ENCODE peak calls at places on chromosomes 6 and 20, in five cellular contexts. E, Y, X, K and Z are unnamed samples. For H3K27me3 and H3K4me1, the result is how much of the 10 kb centered on the place peaks cover.

GRCh38 chr6:167847936-167848335 is 21.2 kb downstream of the AFDN start:
- DNase-seq in E (no peak), Y (no peak), X (no peak), K (no peak), Z (no peak)

GRCh38 chr6:165963750-165964149 is 203.9 kb downstream of the TBXT start:
- DNase-seq in E (no peak), Y (no peak), X (no peak), K (no peak), Z (no peak)

GRCh38 chr6:85498596-85499258 is 48.8 kb downstream of the NT5E start:
- DNase-seq in E (no peak), Y (no peak), X (peak), K (no peak), Z (no peak)

GRCh38 chr6:87699576-87699975 is 2.5 kb downstream of the AKIRIN2 start:
- DNase-seq in E (no peak), Y (no peak), X (no peak), K (no peak), Z (no peak)

GRCh38 chr20:168876-169275 is 11.6 kb downstream of the DEFB127 start:
- DNase-seq in E (no peak), Y (no peak), X (no peak), K (no peak), Z (no peak)

GRCh38 chr6:90401933-90402830 is 105.5 kb upstream of the BACH2 start:
- DNase-seq in E (no peak), Y (no peak), X (peak), K (no peak), Z (no peak)

GRCh38 chr6:16669227-16669626 is 92.0 kb downstream of the ATXN1 start:
- DNase-seq in E (no peak), Y (no peak), X (peak), K (no peak), Z (no peak)

GRCh38 chr20:38343107-38343797 is 3.0 kb upstream of the LBP start:
- DNase-seq in E (no peak), Y (peak), X (peak), K (peak), Z (no peak)

GRCh38 chr20:43198607-43199006 is 8.9 kb upstream of the PTPRT start:
- DNase-seq in E (no peak), Y (no peak), X (no peak), K (no peak), Z (no peak)

GRCh38 chr20:38601216-38602184 is at the start of gene ARHGAP40:
- DNase-seq in E (no peak), Y (no peak), X (no peak), K (no peak), Z (no peak)

DNA sequence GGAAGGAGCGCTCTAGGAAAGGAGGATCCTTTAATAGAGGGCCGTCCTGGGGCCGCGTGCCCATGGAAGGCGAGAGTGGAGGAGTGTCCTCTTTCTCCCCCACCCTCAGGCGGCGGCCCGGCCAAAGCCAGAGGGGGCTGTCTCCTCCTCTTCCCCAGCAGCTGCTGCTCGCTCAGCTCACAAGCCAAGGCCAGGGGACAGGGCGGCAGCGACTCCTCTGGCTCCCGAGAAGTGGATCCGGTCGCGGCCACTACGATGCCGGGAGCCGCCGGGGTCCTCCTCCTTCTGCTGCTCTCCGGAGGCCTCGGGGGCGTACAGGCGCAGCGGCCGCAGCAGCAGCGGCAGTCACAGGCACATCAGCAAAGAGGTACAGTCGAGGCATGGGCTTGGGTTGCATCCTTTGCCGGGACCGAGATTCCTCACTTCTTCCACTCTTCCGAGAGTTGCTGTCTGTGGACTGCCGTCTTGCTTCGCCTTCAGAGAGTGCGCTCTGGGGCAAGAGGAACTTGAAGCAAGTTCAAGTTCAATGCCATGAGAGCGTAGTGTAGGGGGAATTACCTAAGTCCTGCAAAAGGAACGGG is at the start of gene LAMA2:
- DNase-seq in E (peak), Y (peak), X (peak), K (peak), Z (peak)
- TF ChIP-seq CTCF in E (peak), Y (peak), X (peak), K (no peak), Z (no peak)

DNA sequence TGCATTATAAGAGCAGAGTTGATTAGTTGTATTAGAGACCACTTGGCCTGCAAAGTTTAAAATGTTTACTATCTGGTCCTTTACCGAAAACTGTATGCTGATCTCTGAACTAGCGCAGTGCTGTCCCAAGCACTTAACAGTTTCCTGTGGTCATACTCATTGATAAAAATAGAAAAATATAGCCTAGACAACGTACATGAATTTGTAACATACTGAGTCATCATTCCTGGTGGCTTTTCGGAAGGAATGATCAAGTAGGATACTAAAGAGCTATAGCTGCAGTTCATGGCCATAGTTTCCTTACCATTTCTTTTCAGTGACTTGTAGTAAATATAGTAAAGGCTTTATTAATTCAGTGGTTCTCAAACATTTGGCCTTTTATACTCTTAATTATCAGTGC is 18.4 kb downstream of the TTK start:
- DNase-seq in E (no peak), Y (no peak), X (peak), K (no peak), Z (no peak)
- H3K27me3 ChIP-seq in E (under half), Y (under half), X (under half), K (under half), Z (under half)

DNA sequence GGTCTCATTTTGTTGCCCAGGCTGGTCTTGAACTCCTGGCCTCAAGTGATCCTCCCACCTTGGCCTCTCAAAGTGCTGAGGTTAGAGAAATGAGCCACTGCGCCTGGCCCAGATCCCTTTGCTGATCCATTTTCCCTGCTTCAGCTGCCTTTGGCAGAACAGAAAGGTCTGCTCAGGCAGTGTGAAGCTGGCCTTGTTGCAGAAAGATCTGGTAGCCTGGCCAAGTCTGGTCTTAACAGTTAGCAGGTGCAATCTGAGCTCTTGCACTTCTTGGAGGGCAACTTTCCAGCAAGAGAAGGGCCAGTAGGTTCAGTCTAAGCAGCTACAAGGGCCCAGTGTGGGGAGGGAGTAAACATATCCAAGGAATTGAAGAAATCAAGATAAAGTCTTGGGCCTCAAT is 38.8 kb upstream of the NEDD9 start:
- DNase-seq in E (no peak), Y (no peak), X (no peak), K (no peak), Z (no peak)
- H3K4me1 ChIP-seq in E (under half), Y (under half), X (under half), K (under half), Z (under half)

DNA sequence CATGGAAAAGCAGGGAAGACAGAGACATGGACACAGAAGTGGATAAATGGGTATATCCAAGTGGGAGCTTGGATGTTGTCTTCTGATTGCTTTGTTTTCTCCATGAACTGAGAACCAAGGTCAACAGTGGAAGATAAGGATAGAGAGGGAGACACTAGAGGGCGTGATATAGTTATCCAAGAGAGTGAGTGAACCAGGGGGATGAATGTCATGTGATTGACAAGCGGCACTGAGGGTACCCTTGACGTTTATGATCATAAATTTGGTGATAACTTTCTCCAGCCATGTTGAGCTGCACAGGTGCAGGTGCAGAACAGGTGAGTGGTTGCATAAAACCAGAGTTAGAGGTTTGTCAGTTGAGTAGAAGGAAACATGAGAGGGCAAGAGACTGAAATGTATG is 20.7 kb downstream of the EBF4 start:
- DNase-seq in E (no peak), Y (no peak), X (no peak), K (no peak), Z (no peak)
- TF ChIP-seq CTCF in E (no peak), Y (no peak), X (no peak), K (peak), Z (peak)

DNA sequence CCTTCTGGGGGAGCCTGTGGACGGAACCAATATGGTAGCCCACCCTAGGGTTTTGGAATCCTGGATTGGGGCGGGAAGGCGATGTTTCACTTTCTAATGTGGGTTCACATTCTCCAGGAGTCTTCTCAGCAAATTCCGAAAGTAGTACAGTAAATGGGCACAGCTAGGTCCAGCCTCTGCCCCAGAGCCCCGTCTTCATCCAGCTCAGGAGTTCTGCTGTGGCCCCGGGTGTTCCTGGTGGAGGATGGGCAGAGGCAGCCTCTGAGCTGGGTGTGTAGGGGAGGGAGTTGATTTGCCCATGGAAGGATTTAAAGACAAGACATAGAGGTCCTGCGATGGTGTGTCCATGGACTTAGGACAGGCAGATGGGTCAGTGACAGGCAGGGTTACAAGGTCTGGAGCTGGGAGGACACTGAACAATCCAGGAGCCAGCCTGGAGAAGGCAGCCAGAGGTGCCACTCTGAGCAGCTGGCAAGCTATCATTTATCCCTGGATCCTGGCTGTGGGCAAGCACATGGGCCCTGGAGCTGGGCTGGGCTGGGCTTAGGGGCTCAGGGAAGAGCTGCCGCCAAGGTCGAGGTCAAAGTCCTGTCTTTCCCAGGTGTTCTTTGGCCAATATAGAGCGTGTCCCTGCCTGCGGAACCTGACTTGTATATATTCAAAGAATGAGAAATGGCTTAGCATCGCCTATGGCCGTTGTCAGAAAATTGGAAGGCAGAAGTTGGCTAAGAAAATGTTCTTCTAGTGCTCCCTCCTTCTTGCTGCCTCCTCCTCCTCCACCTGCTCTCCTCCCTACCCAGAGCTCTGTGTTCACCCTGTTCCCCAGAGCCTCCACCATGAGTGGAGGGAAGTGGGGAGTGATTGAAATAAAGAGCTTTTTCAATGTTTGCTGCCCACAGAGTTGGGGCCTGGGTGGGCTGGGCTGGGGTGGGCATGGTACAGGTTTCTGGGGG is 6.7 kb downstream of the CLPSL1 start:
- DNase-seq in E (no peak), Y (no peak), X (no peak), K (peak), Z (no peak)
- H3K27me3 ChIP-seq in E (half or more), Y (under half), X (half or more), K (under half), Z (under half)

GRCh38 chr6:42778072-42778471 is 3.8 kb upstream of the BICRAL start:
- DNase-seq in E (no peak), Y (no peak), X (no peak), K (no peak), Z (no peak)
- H3K4me1 ChIP-seq in E (under half), Y (under half), X (under half), K (under half), Z (under half)

GRCh38 chr20:50254466-50255079 is 63.9 kb downstream of the CEBPB start:
- DNase-seq in E (no peak), Y (no peak), X (no peak), K (no peak), Z (no peak)

GRCh38 chr20:50258790-50259483 is 68.3 kb downstream of the CEBPB start:
- DNase-seq in E (no peak), Y (no peak), X (no peak), K (no peak), Z (no peak)

GRCh38 chr20:50257860-50258259 is 67.2 kb downstream of the CEBPB start:
- DNase-seq in E (no peak), Y (no peak), X (no peak), K (no peak), Z (no peak)

GRCh38 chr20:50259705-50260479 is 69.3 kb downstream of the CEBPB start:
- DNase-seq in E (peak), Y (no peak), X (no peak), K (peak), Z (no peak)

DNA sequence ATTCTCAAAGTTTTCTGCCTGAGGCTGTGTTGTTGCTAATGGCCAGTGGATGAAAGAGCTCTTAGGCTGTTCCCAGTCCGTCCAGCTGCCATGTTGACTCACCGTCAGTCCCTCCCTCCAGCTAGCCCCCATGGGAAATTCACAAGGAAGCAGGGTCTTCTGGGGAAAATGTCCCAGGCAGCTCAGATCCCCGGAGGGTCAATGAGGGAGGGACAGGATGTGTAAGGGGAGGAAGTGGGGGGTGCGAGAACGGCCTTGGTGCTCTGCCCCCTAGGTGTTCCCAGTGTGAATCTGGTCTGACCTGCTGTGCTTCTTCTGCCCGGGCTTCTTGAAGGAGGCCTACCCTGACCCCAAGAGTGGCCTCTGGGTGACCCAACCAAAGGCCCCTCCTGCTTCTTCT is 65.9 kb downstream of the CEBPB start:
- DNase-seq in E (no peak), Y (no peak), X (peak), K (no peak), Z (no peak)
- TF ChIP-seq CTCF in E (no peak), Y (no peak), X (no peak), K (no peak), Z (no peak)

DNA sequence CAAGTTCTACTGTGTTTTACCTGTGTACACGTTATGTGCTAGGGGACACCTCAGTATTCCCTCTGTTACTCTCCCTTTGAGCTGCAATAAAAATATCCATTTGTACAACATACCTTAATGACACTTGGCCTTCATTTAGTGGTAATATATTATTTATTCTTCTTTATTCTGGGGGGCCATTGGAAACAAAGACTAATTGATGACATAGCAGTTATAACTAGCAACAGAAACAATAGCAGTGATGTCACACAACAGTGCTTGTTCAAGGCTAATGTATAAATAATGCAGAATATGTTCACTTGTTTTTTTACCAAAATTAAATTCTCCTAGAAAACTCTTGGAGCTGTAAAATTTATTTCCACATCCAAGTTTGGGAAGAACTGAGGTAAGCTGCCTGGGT is 92.2 kb upstream of the FAM83B start:
- DNase-seq in E (no peak), Y (no peak), X (no peak), K (no peak), Z (no peak)
- H3K27me3 ChIP-seq in E (under half), Y (under half), X (under half), K (under half), Z (under half)

GRCh38 chr6:1001655-1002349 is 308.9 kb upstream of the EXOC2 start:
- DNase-seq in E (no peak), Y (no peak), X (no peak), K (no peak), Z (no peak)

GRCh38 chr6:1002989-1003388 is 308.9 kb upstream of the FOXQ1 start:
- DNase-seq in E (no peak), Y (no peak), X (no peak), K (no peak), Z (no peak)

GRCh38 chr6:1003394-1004160 is 308.3 kb upstream of the FOXQ1 start:
- DNase-seq in E (no peak), Y (no peak), X (no peak), K (no peak), Z (no peak)

GRCh38 chr6:1007159-1007558 is 304.7 kb upstream of the FOXQ1 start:
- DNase-seq in E (no peak), Y (no peak), X (no peak), K (no peak), Z (no peak)

DNA sequence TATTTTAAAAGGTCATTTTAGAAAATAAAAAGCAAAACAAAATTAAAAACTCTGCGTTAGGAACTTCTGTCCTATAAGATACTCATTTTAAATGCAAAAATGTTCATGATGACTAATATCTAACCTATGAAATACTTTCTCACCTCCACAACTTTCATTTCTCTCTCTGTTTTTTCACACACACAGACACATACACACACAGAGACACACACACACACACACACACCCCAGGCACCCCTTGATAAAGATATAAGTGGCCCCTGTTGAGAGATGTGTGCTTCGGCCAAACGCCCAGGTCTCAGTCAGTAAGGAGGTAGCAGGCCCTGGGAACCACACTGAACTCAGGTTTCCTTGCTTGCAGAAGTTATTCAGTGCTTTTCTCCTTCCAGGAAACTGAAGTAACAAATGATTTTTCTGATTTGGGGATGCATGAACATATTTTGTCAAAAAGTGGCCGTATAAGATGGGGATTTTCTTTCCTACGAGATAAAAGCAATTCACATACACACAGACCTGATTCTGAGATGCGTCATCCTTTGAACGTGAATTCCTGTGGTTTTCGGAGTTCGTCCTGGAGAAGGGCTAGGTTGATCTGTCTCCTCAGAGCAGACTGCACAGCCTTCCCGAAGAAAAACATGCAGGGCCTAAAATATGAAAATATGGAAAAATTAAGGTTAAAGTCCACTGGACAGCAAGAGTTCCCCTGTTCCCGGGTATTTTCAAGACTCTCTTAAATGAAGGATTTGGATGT is 306.8 kb upstream of the FOXQ1 start:
- DNase-seq in E (no peak), Y (no peak), X (no peak), K (no peak), Z (no peak)
- H3K4me1 ChIP-seq in E (under half), Y (under half), X (under half), K (under half), Z (under half)